ENCODE peak calls at places on chromosomes 6 and 20, in nine cellular contexts. I is fibroblast of lung; S is fibroblast of mammary gland; W is CD8-positive, alpha-beta T cell; L is left ventricle myocardium inferior; T is Peyer's patch; D is sigmoid colon; Z is endothelial cell of umbilical vein; N is bronchial epithelial cell. E is an unnamed sample.

GRCh38 chr20:7858851-7859250 is 81.4 kb downstream of the HAO1 start:
- DNase-seq in I (peak; percentile 22), S (no peak), W (no peak), L (no peak), T (no peak), D (no peak), Z (no peak), N (no peak), E (no peak)

GRCh38 chr6:142893088-142893487 is 51.9 kb downstream of the HIVEP2 start:
- DNase-seq in I (peak; percentile 66), S (peak; percentile 59), W (no peak), L (no peak), T (no peak), D (no peak), Z (peak; percentile 75), N (peak; percentile 93), E (no peak)

GRCh38 chr6:87658516-87658915 is 43.5 kb downstream of the AKIRIN2 start:
- DNase-seq in I (peak; percentile 20), S (no peak), W (no peak), L (no peak), T (no peak), D (no peak), Z (no peak), N (no peak), E (no peak)

GRCh38 chr6:37783831-37784584 is 35.5 kb upstream of the ZFAND3 start:
- DNase-seq in I (peak; percentile 29), S (peak; percentile 50), W (no peak), L (peak; percentile 25), T (no peak), D (peak; percentile 73), Z (peak; percentile 38), N (no peak), E (no peak)

GRCh38 chr20:54680872-54681297 is 205.5 kb downstream of the DOK5 start:
- DNase-seq in I (peak; percentile 20), S (peak; percentile 47), W (no peak), L (no peak), T (no peak), D (no peak), Z (peak; percentile 42), N (peak; percentile 27), E (no peak)

GRCh38 chr6:109945091-109945490 is 33.0 kb upstream of the GPR6 start:
- DNase-seq in I (no peak), S (no peak), W (no peak), L (no peak), T (no peak), D (no peak), Z (no peak), N (no peak), E (no peak)

GRCh38 chr6:20211037-20211940 is 980 bp downstream of the MBOAT1 start:
- DNase-seq in I (peak; percentile 22), S (peak; percentile 38), W (no peak), L (no peak), T (peak; percentile 36), D (no peak), Z (peak; percentile 42), N (peak; percentile 84), E (no peak)

GRCh38 chr6:12929678-12930077 is 213.1 kb downstream of the PHACTR1 start:
- DNase-seq in I (no peak), S (no peak), W (no peak), L (no peak), T (no peak), D (no peak), Z (no peak), N (no peak), E (no peak)

GRCh38 chr6:117890172-117890571 is 16.9 kb upstream of the SLC35F1 start:
- DNase-seq in I (no peak), S (no peak), W (no peak), L (no peak), T (no peak), D (no peak), Z (no peak), N (no peak), E (no peak)

GRCh38 chr6:114092943-114093342 is 122.0 kb upstream of the HDAC2 start:
- DNase-seq in I (no peak), S (no peak), W (no peak), L (no peak), T (no peak), D (no peak), Z (no peak), N (no peak), E (no peak)

GRCh38 chr6:34890526-34890910 is 1.5 kb downstream of the ANKS1A start:
- DNase-seq in I (no peak), S (no peak), W (no peak), L (no peak), T (no peak), D (no peak), Z (no peak), N (no peak), E (no peak)

DNA sequence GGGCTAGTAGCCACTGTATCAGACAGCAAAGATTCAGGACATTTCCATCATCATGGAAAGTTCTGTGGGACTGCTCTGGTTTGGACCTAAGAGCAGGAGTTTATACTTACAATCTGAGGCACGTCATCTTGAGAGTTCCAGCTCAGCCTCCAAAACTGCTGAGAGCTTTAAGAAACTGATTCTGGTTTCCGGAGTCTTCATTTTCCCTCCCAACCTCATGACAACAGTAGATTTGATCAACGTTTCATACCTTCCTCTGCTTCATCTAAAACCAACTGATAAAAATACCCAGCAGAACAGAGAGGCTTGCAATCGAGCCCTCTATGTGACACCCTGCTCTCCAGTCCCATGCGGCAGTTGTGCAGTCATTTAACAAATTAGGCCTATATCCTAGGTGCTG is 64.3 kb upstream of the EPB41L1 start:
- DNase-seq in I (no peak), S (no peak), W (no peak), L (no peak), T (no peak), D (no peak), Z (no peak), N (no peak), E (no peak)
- H3K4me3 ChIP-seq in I (no peak overlapping the region), S (no peak overlapping the region), W (no peak overlapping the region), L (no peak overlapping the region), T (no peak overlapping the region), D (no peak overlapping the region), Z (no peak overlapping the region), N (no peak overlapping the region), E (no peak overlapping the region)

DNA sequence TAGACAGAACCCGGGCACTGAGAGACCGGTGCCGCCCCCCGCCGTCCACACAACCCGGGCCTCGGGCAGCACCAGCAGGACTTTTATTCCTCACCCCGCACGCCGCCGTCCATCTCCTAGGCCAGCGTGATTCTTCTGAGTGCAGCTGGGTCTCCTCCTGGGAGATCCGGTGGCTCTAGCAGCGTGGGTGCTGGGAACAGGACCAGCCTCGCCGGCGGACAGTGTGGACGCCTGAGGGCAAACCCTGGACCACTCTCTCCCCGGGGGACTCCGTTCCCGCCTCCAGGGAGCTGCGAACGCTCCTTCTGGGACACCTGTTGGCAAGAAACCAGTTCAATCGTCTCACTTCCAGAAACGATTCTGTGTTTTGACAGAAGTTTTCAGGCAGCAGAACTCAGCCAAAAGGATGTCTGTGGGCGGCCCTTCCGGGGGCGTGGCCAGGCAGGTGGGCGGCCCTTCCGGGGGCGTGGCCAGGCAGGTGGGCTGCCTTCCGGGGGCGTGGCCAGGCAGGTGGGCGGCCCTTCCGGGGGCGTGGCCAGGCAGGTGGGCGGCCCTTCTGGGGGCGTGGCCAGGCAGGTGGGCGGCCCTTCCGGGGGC is 130.7 kb downstream of the DLL1 start:
- DNase-seq in I (no peak), S (no peak), W (no peak), L (no peak), T (no peak), D (no peak), Z (no peak), N (no peak), E (no peak)
- H3K4me3 ChIP-seq in I (no peak overlapping the region), S (no peak overlapping the region), W (no peak overlapping the region), L (no peak overlapping the region), T (no peak overlapping the region), D (no peak overlapping the region), Z (no peak overlapping the region), N (no peak overlapping the region), E (no peak overlapping the region)

DNA sequence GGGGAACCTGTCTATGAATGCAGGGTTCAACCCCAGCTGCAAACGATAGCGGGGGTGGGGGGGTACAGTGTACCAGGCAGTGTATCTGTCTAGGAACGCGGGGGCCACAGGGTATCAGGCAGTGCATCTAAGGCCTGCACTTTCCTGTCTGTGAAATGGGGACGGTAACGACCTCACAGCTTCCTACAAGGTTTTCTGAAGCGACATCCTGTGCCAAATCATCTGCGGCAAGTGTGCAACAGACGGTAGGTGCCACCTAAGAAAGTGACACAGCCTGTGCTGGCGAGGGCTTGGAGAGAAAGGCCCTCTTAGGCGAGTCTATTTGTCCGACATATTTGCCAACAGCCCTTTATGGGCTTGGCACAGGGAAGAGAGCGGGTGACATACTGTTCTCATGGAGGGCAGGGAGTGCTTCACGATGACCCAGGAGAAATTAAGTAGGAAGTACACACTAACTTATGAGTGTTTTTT is 3.8 kb downstream of the DIDO1 start:
- DNase-seq in I (no peak), S (no peak), W (peak; percentile 66), L (no peak), T (no peak), D (no peak), Z (no peak), N (no peak), E (no peak)
- H3K4me3 ChIP-seq in I (no peak overlapping the region), S (no peak overlapping the region), W (peak overlapping the region; percentile 25), L (peak overlapping the region; percentile 90), T (peak overlapping the region; percentile 7), D (no peak overlapping the region), Z (no peak overlapping the region), N (no peak overlapping the region), E (no peak overlapping the region)

GRCh38 chr6:169211881-169212280 is 41.8 kb downstream of the THBS2 start:
- DNase-seq in I (no peak), S (no peak), W (no peak), L (no peak), T (no peak), D (no peak), Z (no peak), N (no peak), E (no peak)

GRCh38 chr6:169210611-169211010 is 43.0 kb downstream of the THBS2 start:
- DNase-seq in I (peak; percentile 58), S (no peak), W (no peak), L (no peak), T (no peak), D (no peak), Z (no peak), N (no peak), E (no peak)

GRCh38 chr6:169213814-169214520 is 39.7 kb downstream of the THBS2 start:
- DNase-seq in I (peak; percentile 23), S (no peak), W (no peak), L (no peak), T (no peak), D (peak; percentile 69), Z (no peak), N (no peak), E (no peak)

GRCh38 chr6:169212897-169213813 is 40.5 kb downstream of the THBS2 start:
- DNase-seq in I (peak; percentile 84), S (peak; percentile 81), W (peak; percentile 95), L (peak; percentile 93), T (peak; percentile 78), D (peak; percentile 95), Z (peak; percentile 83), N (peak; percentile 66), E (no peak)

DNA sequence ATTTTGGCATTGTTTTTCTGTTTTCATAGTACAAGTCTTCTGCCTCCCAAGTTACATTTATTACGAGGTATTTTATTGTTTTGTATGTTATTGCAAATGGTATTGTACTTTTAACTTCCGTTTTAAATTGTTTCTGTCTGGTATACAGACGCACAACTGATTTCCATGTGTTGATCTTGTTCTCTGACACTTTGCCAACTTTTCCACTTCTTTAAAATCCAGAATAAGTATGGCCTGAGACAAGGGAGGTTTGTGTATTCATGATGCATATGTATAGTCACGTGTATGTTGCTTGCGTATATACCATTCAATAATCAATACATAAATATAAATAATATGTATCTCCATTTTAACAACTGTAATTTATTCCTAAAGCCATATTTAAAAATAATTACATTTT is 41.2 kb downstream of the THBS2 start:
- DNase-seq in I (no peak), S (no peak), W (no peak), L (no peak), T (no peak), D (no peak), Z (peak; percentile 31), N (no peak), E (no peak)
- H3K4me3 ChIP-seq in I (no peak overlapping the region), S (no peak overlapping the region), W (peak overlapping the region; percentile 20), L (peak overlapping the region; percentile 62), T (no peak overlapping the region), D (peak overlapping the region; percentile 38), Z (no peak overlapping the region), N (no peak overlapping the region), E (no peak overlapping the region)